ENCODE peak calls at places on chromosomes 4 and X, in ten cellular contexts. K, Z, W, L, H, C, X, N, J and F are unnamed samples.

GRCh38 chrX:1914606-1915365 is 299.9 kb downstream of the ASMT start:
- DNase-seq in L (no peak), W (no peak), N (no peak), X (no peak), K (no peak), Z (no peak), H (peak), C (no peak), J (no peak), F (no peak)

GRCh38 chr4:1855334-1856070 is 454 bp downstream of the LETM1 start:
- DNase-seq in J (no peak), X (no peak), C (no peak), W (no peak), H (peak), Z (no peak), N (peak), K (peak), L (no peak), F (no peak)

GRCh38 chr4:15159477-15160019 is 157.3 kb downstream of the CPEB2 start:
- DNase-seq in H (no peak), L (no peak), N (no peak), C (no peak), W (peak), K (no peak), Z (no peak), X (no peak), J (peak), F (no peak)

GRCh38 chr4:169659736-169660670 is 39.6 kb downstream of the CLCN3 start:
- DNase-seq in W (peak), Z (peak), K (peak), J (peak), C (peak), L (peak), X (peak), N (peak), H (peak), F (peak)

GRCh38 chr4:105306158-105306781 is 159.6 kb downstream of the TET2 start:
- DNase-seq in K (no peak), L (no peak), N (no peak), W (no peak), H (no peak), C (no peak), J (peak), X (no peak), Z (no peak), F (no peak)

GRCh38 chrX:6778547-6779231 is 243.8 kb upstream of the VCX3A start:
- DNase-seq in H (peak), C (no peak), N (peak), L (no peak), X (no peak), Z (no peak), W (no peak), J (no peak), K (no peak), F (no peak)

GRCh38 chr4:1290165-1290977 is 680 bp downstream of the MAEA start:
- DNase-seq in Z (no peak), C (no peak), N (no peak), K (no peak), H (no peak), L (no peak), X (no peak), W (no peak), J (peak), F (no peak)

GRCh38 chr4:137390707-137391106 is 141.6 kb downstream of the PCDH18 start:
- DNase-seq in X (peak), H (no peak), K (no peak), L (no peak), Z (no peak), C (peak), N (no peak), J (peak), W (peak), F (no peak)

GRCh38 chr4:186915816-186916215 is 192.2 kb upstream of the FAT1 start:
- DNase-seq in N (no peak), J (no peak), L (no peak), H (no peak), C (no peak), K (no peak), W (no peak), Z (no peak), X (no peak), F (peak)

GRCh38 chrX:149208285-149208684 is 296.8 kb downstream of the IDS start:
- DNase-seq in H (no peak), K (no peak), J (no peak), N (no peak), C (no peak), Z (no peak), L (no peak), X (no peak), W (no peak), F (no peak)

GRCh38 chr4:39716356-39716755 is 18.4 kb downstream of the UBE2K start:
- DNase-seq in X (no peak), K (no peak), Z (no peak), N (no peak), H (no peak), W (no peak), C (no peak), L (no peak), J (no peak), F (no peak)

GRCh38 chrX:38816158-38816557 is 14.9 kb downstream of the MID1IP1 start:
- DNase-seq in C (no peak), J (peak), N (no peak), W (no peak), X (no peak), Z (no peak), K (no peak), L (no peak), H (no peak), F (no peak)

GRCh38 chr4:82785248-82786003 is 13.2 kb downstream of the SCD5 start:
- DNase-seq in W (peak), L (no peak), J (peak), Z (no peak), C (peak), N (peak), K (no peak), H (peak), X (peak), F (peak)

GRCh38 chr4:32519060-32519459 is 1798.9 kb downstream of the PCDH7 start:
- DNase-seq in N (no peak), C (peak), Z (no peak), W (peak), J (peak), H (no peak), L (no peak), X (no peak), K (no peak), F (peak)

GRCh38 chr4:140156529-140157171 is 2.7 kb upstream of the MAML3 start:
- DNase-seq in L (no peak), J (no peak), X (no peak), N (no peak), W (no peak), C (no peak), K (no peak), Z (no peak), H (no peak), F (no peak)

GRCh38 chr4:185761352-185762235 is 50.4 kb downstream of the SORBS2 start:
- DNase-seq in J (peak), L (no peak), C (no peak), K (no peak), X (no peak), Z (no peak), H (no peak), W (peak), N (no peak), F (no peak)

GRCh38 chr4:128782076-128782715 is 27.3 kb upstream of the JADE1 start:
- DNase-seq in K (no peak), X (no peak), H (peak), W (no peak), Z (no peak), J (no peak), C (no peak), N (peak), L (no peak), F (no peak)

GRCh38 chr4:124937993-124938392 is 225.5 kb upstream of the ANKRD50 start:
- DNase-seq in N (no peak), J (no peak), Z (no peak), H (no peak), L (no peak), C (no peak), X (no peak), W (no peak), K (no peak), F (no peak)

GRCh38 chr4:20565075-20565721 is 135.1 kb upstream of the PACRGL start:
- DNase-seq in H (no peak), C (peak), L (no peak), K (no peak), J (peak), Z (no peak), X (peak), N (no peak), W (peak), F (no peak)

GRCh38 chrX:105533951-105534350 is 288.4 kb upstream of the NRK start:
- DNase-seq in X (no peak), C (no peak), H (no peak), N (no peak), J (no peak), K (no peak), L (no peak), W (peak), Z (no peak), F (no peak)

GRCh38 chr4:180913750-180914149 is 1329.5 kb upstream of the TENM3 start:
- DNase-seq in X (peak), W (peak), J (peak), C (peak), K (no peak), H (no peak), L (no peak), Z (no peak), N (peak), F (peak)

DNA sequence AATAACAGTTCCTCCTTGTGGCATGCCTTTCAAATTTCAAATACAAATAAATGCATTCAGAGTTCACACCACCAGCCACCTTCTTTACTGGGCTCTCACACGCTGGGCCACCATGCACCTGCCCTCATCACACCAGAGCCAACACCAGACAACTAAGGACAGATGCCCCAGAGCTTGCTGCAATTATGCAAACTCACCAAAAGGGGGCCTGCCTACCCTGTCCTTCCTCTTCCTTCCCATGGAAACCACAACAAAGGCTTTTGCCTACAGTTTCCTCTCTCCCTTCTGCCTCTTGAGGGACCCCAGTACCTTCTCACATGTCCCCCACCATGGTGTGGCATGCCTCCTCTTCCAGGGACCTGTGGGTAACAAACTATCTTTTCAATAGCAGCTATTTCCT is 1333.9 kb upstream of the TENM3 start:
- DNase-seq in H (peak), C (no peak), K (no peak), L (no peak), N (peak), Z (no peak), X (no peak), J (peak), W (no peak), F (no peak)
- TF ChIP-seq CTCF in H (peak), C (peak), K (no peak), L (peak), N (peak), Z (no peak), X (peak), J (peak), W (no peak), F (peak)

GRCh38 chr4:38603652-38604051 is 60.3 kb upstream of the KLF3 start:
- DNase-seq in W (no peak), Z (no peak), C (no peak), L (no peak), X (no peak), H (no peak), J (no peak), K (no peak), N (no peak), F (no peak)

GRCh38 chr4:38598489-38598888 is 65.5 kb upstream of the KLF3 start:
- DNase-seq in X (no peak), W (no peak), J (no peak), K (no peak), N (no peak), L (no peak), Z (no peak), H (no peak), C (no peak), F (no peak)

GRCh38 chr4:38601916-38602291 is 62.1 kb upstream of the KLF3 start:
- DNase-seq in L (no peak), Z (no peak), W (no peak), N (no peak), K (no peak), J (no peak), C (no peak), X (no peak), H (no peak), F (no peak)

GRCh38 chr4:38601244-38601915 is 62.6 kb upstream of the KLF3 start:
- DNase-seq in J (peak), X (no peak), C (peak), L (no peak), Z (no peak), N (no peak), W (peak), K (no peak), H (no peak), F (peak)

GRCh38 chr4:38600575-38600974 is 63.4 kb upstream of the KLF3 start:
- DNase-seq in X (no peak), W (no peak), K (no peak), Z (no peak), N (no peak), C (no peak), L (no peak), H (no peak), J (no peak), F (no peak)
- TF ChIP-seq CTCF in X (no peak), W (no peak), K (no peak), Z (no peak), N (no peak), C (no peak), L (no peak), H (no peak), J (no peak), F (no peak)

GRCh38 chr4:112189754-112190153 is 41.8 kb upstream of the AP1AR start:
- DNase-seq in X (no peak), K (no peak), W (peak), C (no peak), H (no peak), Z (no peak), N (no peak), J (peak), L (no peak), F (no peak)
- TF ChIP-seq CTCF in X (peak), K (no peak), W (peak), C (peak), H (peak), Z (no peak), N (peak), J (peak), L (no peak), F (peak)

GRCh38 chrX:110992611-110993010 is 103.4 kb upstream of the PAK3 start:
- DNase-seq in L (no peak), K (peak), H (peak), X (no peak), J (peak), C (peak), W (peak), N (peak), Z (no peak), F (no peak)
- TF ChIP-seq CTCF in L (peak), K (peak), H (peak), X (peak), J (peak), C (peak), W (peak), N (peak), Z (peak), F (peak)

DNA sequence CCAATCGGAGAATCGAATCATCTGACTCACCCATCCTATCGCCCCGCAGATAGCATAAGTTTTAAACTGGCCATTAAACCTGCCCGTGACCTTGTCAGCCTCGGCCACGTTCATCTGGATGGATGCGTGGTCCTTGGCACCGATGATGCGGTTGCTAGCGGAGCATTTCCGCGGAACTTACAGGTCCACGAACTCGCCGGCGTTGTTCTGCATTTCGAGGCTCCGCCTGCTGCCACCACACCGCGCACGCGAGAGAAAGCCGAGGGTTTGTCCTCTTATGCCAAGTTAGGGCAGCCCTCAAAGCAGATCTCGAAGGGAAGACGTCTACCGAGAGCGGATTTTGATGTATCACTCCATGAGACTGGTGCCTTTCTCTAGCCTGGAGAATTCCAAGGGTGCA is 30.1 kb upstream of the TAPT1 start:
- DNase-seq in N (no peak), X (no peak), H (no peak), C (no peak), W (no peak), Z (no peak), L (no peak), K (no peak), J (no peak), F (no peak)
- TF ChIP-seq CTCF in N (no peak), X (no peak), H (no peak), C (no peak), W (no peak), Z (no peak), L (no peak), K (no peak), J (no peak), F (no peak)

DNA sequence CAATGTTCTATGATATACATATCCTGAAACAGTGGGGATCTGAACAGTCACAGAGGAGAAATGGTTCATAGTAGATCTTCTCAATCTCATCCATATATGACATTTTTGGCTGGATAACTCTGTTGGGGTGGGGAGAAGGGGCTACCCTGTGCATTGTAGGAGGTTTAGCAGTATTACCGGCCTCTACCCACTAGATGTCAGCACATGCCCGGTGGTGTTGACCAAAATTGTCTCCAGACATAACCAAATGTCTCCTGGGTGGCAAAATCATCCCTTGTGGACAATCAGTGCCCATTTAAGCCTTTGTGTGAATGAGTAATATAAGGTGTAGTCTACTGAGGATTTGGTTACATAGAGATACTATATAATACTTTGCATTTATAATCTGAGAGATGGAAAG is 89.9 kb downstream of the PLS3 start:
- DNase-seq in Z (no peak), W (peak), J (peak), C (peak), X (peak), L (no peak), K (peak), N (peak), H (peak), F (no peak)
- TF ChIP-seq CTCF in Z (peak), W (peak), J (peak), C (peak), X (peak), L (peak), K (peak), N (peak), H (peak), F (peak)

DNA sequence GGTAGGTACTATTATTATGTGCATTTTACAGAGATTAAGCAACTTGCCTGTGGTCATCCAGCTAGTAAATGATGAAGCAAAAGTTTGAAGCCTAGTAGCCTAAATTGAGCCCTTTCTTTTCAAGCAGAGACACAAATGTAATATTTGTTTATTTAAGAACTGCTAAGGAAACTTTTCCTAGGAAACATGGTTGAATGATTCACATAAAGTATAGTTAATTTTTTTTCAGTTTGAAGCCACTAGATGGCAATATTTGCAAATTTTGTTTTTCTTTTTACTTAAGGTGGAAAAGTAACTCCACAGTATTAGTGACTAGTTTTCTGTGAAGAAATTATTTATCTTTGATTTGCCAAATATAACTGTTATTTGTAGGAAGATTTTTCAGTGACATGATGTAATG is 52.8 kb upstream of the ANKRD17 start:
- DNase-seq in J (peak), Z (no peak), N (no peak), H (no peak), L (peak), X (peak), W (peak), K (no peak), C (peak), F (no peak)
- TF ChIP-seq CTCF in J (peak), Z (peak), N (peak), H (peak), L (no peak), X (peak), W (peak), K (peak), C (peak), F (no peak)

DNA sequence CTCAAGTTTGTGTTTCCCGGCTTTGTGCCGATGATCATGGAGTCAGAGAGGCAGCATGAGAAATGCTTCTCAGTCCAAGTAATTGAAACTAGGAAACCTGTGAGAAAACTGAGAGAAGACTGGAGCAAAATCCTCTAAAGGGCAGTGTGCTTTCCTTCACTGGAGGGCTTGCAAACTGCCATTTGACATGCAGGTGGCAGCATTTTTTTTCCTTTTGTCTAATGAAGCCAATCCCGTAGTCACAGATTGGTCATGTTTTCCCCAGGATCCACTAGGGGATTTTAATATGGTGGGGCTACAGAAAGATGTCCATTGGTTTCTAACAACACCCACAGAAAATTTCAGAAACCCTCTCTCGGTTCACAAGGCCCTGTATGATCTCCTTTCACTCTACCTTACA is 117.4 kb upstream of the NUDT10 start:
- DNase-seq in W (no peak), Z (no peak), J (no peak), K (no peak), H (peak), N (peak), L (no peak), C (no peak), X (no peak), F (no peak)
- TF ChIP-seq CTCF in W (no peak), Z (no peak), J (no peak), K (peak), H (peak), N (peak), L (no peak), C (no peak), X (no peak), F (no peak)

GRCh38 chr4:117447925-117448324 is 362.5 kb upstream of the TRAM1L1 start:
- DNase-seq in X (no peak), L (no peak), H (peak), N (no peak), W (no peak), K (no peak), C (no peak), J (no peak), Z (no peak), F (no peak)
- TF ChIP-seq CTCF in X (no peak), L (no peak), H (peak), N (peak), W (no peak), K (peak), C (peak), J (peak), Z (no peak), F (peak)

GRCh38 chr4:52477191-52477590 is 181.9 kb downstream of the USP46 start:
- DNase-seq in N (no peak), K (no peak), L (no peak), X (no peak), Z (no peak), H (no peak), C (no peak), J (no peak), W (no peak), F (no peak)

DNA sequence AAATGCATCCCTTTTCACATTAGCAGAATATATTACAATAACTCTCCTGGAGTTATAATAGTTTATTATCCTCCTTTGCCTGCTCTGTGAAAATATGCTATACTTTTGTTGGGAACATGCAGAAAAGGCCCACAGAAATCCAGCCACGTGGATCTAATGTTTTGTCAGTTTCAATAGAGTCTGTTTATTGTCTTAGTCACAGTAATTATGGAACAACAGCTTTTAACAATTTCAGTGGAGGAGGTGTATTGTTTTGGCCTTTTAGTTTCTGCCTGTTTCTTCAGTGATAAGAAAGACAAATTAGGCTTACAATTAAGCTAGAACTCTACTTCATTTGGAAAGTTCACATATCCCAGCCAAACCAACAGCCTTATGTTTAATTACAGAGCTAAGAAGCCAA is 175.9 kb downstream of the USP46 start:
- DNase-seq in C (no peak), Z (no peak), H (no peak), N (no peak), K (no peak), W (no peak), X (no peak), L (no peak), J (no peak), F (no peak)
- TF ChIP-seq CTCF in C (no peak), Z (no peak), H (no peak), N (no peak), K (no peak), W (no peak), X (no peak), L (no peak), J (no peak), F (no peak)